ENCODE peak calls at places on chromosomes 12 and 14, in nine cellular contexts. W is uterus, E is ovary, H is lower lobe of right lung, X is mesenchymal stem cell, Z is testis, K is aorta, O is colonic mucosa, V is breast epithelium. L is an unnamed sample. For H3K4me1, the result is how much of the 10 kb centered on the place peaks cover.

GRCh38 chr14:55609681-55610080 is 29.7 kb downstream of the KTN1 start:
- DNase-seq in W (no peak), E (no peak), H (no peak), X (peak), Z (no peak), K (no peak), O (no peak), V (no peak), L (no peak)

GRCh38 chr12:124177276-124177950 is 117.5 kb upstream of the RFLNA start:
- DNase-seq in W (no peak), E (no peak), H (no peak), X (no peak), Z (no peak), K (no peak), O (no peak), V (no peak), L (no peak)

GRCh38 chr14:56081139-56081538 is 37.1 kb upstream of the PELI2 start:
- DNase-seq in W (no peak), E (no peak), H (no peak), X (no peak), Z (no peak), K (no peak), O (no peak), V (no peak), L (no peak)

GRCh38 chr12:57416039-57416996 is 14.5 kb downstream of the R3HDM2 start:
- DNase-seq in W (no peak), E (no peak), H (no peak), X (peak), Z (no peak), K (no peak), O (no peak), V (no peak), L (no peak)

GRCh38 chr14:95185452-95186392 is 28.4 kb upstream of the DICER1 start:
- DNase-seq in W (peak), E (peak), H (peak), X (peak), Z (peak), K (no peak), O (peak), V (no peak), L (peak)

GRCh38 chr12:55716582-55717396 is 943 bp downstream of the BLOC1S1 start:
- DNase-seq in W (no peak), E (no peak), H (no peak), X (no peak), Z (no peak), K (peak), O (peak), V (no peak), L (no peak)

GRCh38 chr14:93044601-93045000 is 71.1 kb downstream of the ITPK1 start:
- DNase-seq in W (no peak), E (no peak), H (peak), X (no peak), Z (no peak), K (no peak), O (no peak), V (no peak), L (no peak)

GRCh38 chr14:34051966-34052657 is 101.2 kb upstream of the EGLN3 start:
- DNase-seq in W (peak), E (no peak), H (no peak), X (peak), Z (no peak), K (no peak), O (peak), V (no peak), L (no peak)

GRCh38 chr14:72792051-72792788 is 101.7 kb downstream of the DPF3 start:
- DNase-seq in W (peak), E (peak), H (no peak), X (peak), Z (peak), K (peak), O (no peak), V (no peak), L (no peak)

GRCh38 chr14:105069887-105070759 is 4.9 kb upstream of the GPR132 start:
- DNase-seq in W (no peak), E (no peak), H (peak), X (peak), Z (no peak), K (peak), O (no peak), V (peak), L (no peak)

GRCh38 chr12:52246720-52247621 is 13.9 kb downstream of the KRT7 start:
- DNase-seq in W (no peak), E (no peak), H (no peak), X (no peak), Z (no peak), K (no peak), O (peak), V (no peak), L (no peak)

GRCh38 chr12:851913-852312 is 97.6 kb downstream of the RAD52 start:
- DNase-seq in W (no peak), E (no peak), H (no peak), X (peak), Z (no peak), K (no peak), O (no peak), V (no peak), L (no peak)

GRCh38 chr14:24351517-24351916 is 11.7 kb upstream of the RIPK3 start:
- DNase-seq in W (no peak), E (no peak), H (no peak), X (peak), Z (peak), K (no peak), O (no peak), V (no peak), L (no peak)

GRCh38 chr12:68334136-68334535 is 2.0 kb upstream of the MDM1 start:
- DNase-seq in W (no peak), E (no peak), H (no peak), X (no peak), Z (peak), K (no peak), O (peak), V (no peak), L (no peak)

DNA sequence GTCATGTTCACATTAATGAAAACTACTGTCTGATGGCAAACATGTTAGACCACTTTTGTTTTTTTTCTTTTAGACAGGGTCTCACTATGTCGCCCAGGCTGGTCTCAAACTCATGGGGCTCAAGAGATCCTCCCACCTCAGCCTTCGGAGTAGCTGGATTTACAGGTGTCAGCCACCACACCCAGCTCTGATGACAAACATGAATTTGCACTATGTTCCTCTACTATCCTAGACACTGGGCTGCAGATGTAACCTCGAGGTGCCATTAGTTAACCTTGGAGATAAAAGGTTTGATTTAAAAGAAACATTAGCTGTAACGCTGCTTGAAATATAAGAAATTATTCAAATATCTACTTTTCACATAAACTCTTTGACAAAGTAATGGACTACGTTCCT is 8.1 kb downstream of the VPS37B start:
- DNase-seq in W (no peak), E (no peak), H (no peak), X (no peak), Z (no peak), K (no peak), O (no peak), V (no peak), L (no peak)
- H3K4me1 ChIP-seq in W (under half), E (under half), H (half or more), X (under half), Z (under half), K (under half), O (under half), V (under half), L (under half)

GRCh38 chr12:131471271-131471905 is 239.5 kb upstream of the SFSWAP start:
- DNase-seq in W (no peak), E (no peak), H (no peak), X (no peak), Z (no peak), K (no peak), O (no peak), V (no peak), L (no peak)

GRCh38 chr12:131466932-131467331 is 244.0 kb upstream of the SFSWAP start:
- DNase-seq in W (no peak), E (no peak), H (no peak), X (no peak), Z (no peak), K (no peak), O (no peak), V (no peak), L (no peak)

GRCh38 chr12:131466306-131466705 is 244.6 kb upstream of the SFSWAP start:
- DNase-seq in W (no peak), E (no peak), H (no peak), X (no peak), Z (no peak), K (no peak), O (no peak), V (no peak), L (no peak)

GRCh38 chr12:131471946-131472732 is 238.8 kb upstream of the SFSWAP start:
- DNase-seq in W (no peak), E (no peak), H (no peak), X (no peak), Z (no peak), K (no peak), O (no peak), V (no peak), L (no peak)

DNA sequence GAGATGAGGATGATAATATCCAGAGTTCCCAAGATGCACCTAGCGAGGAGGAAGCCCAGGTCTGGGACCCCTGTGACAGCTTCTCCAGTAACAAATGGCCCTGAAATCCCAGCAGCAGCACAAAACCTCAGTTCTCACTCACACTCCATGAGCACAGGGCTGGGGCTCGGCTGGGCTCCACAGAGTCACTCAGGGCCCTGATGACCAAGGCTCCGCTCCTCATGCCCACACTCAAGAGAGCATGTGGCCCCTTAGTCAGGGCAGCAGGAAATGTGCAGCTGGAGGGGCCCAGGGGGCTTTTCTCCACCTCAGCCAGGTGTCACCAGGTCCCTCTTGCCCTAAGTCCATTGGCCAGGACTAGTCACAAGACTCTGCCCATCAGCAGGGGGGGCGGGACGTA is 242.7 kb upstream of the SFSWAP start:
- DNase-seq in W (no peak), E (no peak), H (no peak), X (no peak), Z (no peak), K (no peak), O (no peak), V (no peak), L (no peak)
- H3K27ac ChIP-seq in W (no peak), E (no peak), H (no peak), X (no peak), Z (no peak), K (no peak), O (no peak), V (no peak), L (no peak)

DNA sequence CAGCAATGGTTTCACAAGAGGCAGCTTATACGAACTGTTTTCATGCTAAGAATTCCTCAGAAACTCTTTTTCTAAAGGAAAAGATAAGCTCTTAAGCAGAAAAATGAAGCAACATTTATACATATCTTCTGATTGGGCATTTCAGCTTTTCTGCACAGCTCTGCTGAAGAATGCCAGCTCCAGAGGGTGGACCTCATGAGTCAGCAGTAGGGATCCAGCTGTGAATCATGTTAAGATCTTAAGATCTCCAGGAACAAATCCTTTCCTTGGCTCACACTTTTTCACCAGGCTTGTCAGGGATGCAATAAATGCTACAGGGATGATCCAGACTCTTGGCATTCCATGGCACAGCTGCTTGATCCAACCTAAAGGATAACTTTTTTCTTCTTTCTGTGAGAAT is 477.1 kb upstream of the CCDC196 start:
- DNase-seq in W (no peak), E (no peak), H (no peak), X (peak), Z (no peak), K (no peak), O (no peak), V (no peak), L (no peak)
- H3K4me3 ChIP-seq in W (no peak), E (no peak), H (no peak), X (no peak), Z (no peak), K (no peak), O (no peak), V (no peak), L (no peak)

GRCh38 chr14:91380610-91381371 is 36.8 kb downstream of the CCDC88C start:
- DNase-seq in W (peak), E (no peak), H (peak), X (no peak), Z (no peak), K (no peak), O (no peak), V (no peak), L (no peak)
- H3K4me1 ChIP-seq in W (under half), E (under half), H (half or more), X (under half), Z (under half), K (under half), O (under half), V (under half), L (under half)

DNA sequence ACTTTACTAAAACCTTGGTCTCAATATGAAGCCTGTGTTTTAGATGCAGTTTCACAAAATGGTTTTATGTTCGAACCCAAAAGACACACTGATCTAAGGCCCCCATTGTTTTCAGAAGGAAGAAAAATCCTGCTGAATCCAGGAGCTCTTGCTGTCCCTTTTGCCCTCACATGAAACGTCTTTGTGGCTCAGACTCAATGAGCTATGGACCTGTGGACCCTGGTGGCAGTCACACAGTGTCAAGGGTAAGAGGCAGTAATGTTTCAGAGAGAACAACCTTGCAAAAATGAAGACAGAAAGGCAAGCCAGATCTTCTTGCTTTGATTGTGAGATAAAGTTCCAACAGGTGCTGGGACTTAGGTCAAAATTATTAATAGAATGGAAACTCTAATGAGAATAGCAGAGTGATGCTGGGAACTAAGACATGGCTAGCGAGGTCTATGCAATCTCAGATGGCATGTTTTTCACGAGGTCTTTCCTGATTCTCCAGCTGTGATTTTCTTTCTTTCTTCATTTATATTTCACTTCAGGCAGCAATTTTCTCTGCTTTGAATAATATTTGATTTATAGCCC is 164.9 kb upstream of the SLC38A2 start:
- DNase-seq in W (no peak), E (no peak), H (no peak), X (no peak), Z (no peak), K (no peak), O (no peak), V (no peak), L (no peak)
- H3K27ac ChIP-seq in W (no peak), E (no peak), H (no peak), X (no peak), Z (no peak), K (no peak), O (no peak), V (no peak), L (no peak)